ENCODE peak calls at places on chromosomes 11 and 22, in six cellular contexts. B is A549; I is HFFc6; X is activated T-cell treated with anti-CD3 and anti-CD28 coated beads, Interleukin-2, amount 50 U/mL, for 72 hours; H is brain microvascular endothelial cell; Z is AG04450. J is an unnamed sample.
A peak's percentile ranks its signal among the peaks of the same experiment; 100 is the strongest.

GRCh38 chr11:130055637-130056036 is 14.1 kb upstream of the APLP2 start:
- DNase-seq in Z (no peak), I (peak; percentile 25), X (no peak), H (no peak), B (no peak), J (peak; percentile 38)

GRCh38 chr11:110366234-110366633 is 63.5 kb upstream of the FDX1 start:
- DNase-seq in H (peak; percentile 58), X (no peak), B (no peak), Z (no peak), I (no peak), J (no peak)

GRCh38 chr11:7046474-7046873 is 26.2 kb downstream of the NLRP14 start:
- DNase-seq in H (peak; percentile 41), I (peak; percentile 36), X (no peak), Z (peak; percentile 37), B (no peak), J (no peak)

GRCh38 chr11:12864316-12865156 is 144.6 kb upstream of the RASSF10 start:
- DNase-seq in I (peak; percentile 84), X (no peak), H (peak; percentile 89), Z (peak; percentile 85), B (no peak), J (no peak)

GRCh38 chr11:126969865-126970479 is 30.6 kb downstream of the KIRREL3 start:
- DNase-seq in H (peak; percentile 16), X (no peak), Z (no peak), B (no peak), I (peak; percentile 63), J (peak; percentile 40)

GRCh38 chr11:119006696-119007095 is 8.8 kb downstream of the CENATAC start:
- DNase-seq in H (no peak), B (no peak), I (no peak), Z (no peak), X (no peak), J (no peak)

GRCh38 chr22:32531955-32532818 is 57.6 kb downstream of the FBXO7 start:
- DNase-seq in X (no peak), Z (peak; percentile 82), I (peak; percentile 92), H (peak; percentile 70), B (no peak), J (no peak)

GRCh38 chr11:124194696-124195418 is 11.7 kb downstream of the OR10D3 start:
- DNase-seq in H (peak; percentile 55), B (peak; percentile 18), Z (peak; percentile 32), I (peak; percentile 21), X (peak; percentile 60), J (peak; percentile 59)

GRCh38 chr22:44587004-44587793 is 89.2 kb upstream of the RTL6 start:
- DNase-seq in B (no peak), I (no peak), H (no peak), Z (no peak), X (no peak), J (no peak)

GRCh38 chr11:118851970-118852369 is 31.7 kb upstream of the CXCR5 start:
- DNase-seq in I (no peak), B (no peak), X (no peak), Z (no peak), H (no peak), J (no peak)

GRCh38 chr11:64861227-64861970 is 16.9 kb upstream of the CDC42BPG start:
- DNase-seq in Z (no peak), X (no peak), H (no peak), B (no peak), I (no peak), J (no peak)

GRCh38 chr11:88178211-88178610 is 3.0 kb upstream of the RAB38 start:
- DNase-seq in I (no peak), H (peak; percentile 7), X (no peak), Z (no peak), B (no peak), J (no peak)

GRCh38 chr22:43388420-43388851 is 23.4 kb upstream of the MPPED1 start:
- DNase-seq in Z (no peak), B (peak; percentile 75), H (peak; percentile 45), I (peak; percentile 53), X (peak; percentile 81), J (peak; percentile 58)

GRCh38 chr11:102256251-102256650 is 61.0 kb upstream of the BIRC3 start:
- DNase-seq in H (peak; percentile 93), B (no peak), I (peak; percentile 76), Z (no peak), X (no peak), J (no peak)

GRCh38 chr11:92500463-92500862 is 275.8 kb downstream of the FAT3 start:
- DNase-seq in H (no peak), B (no peak), I (no peak), X (no peak), Z (no peak), J (no peak)

GRCh38 chr11:79054636-79055035 is 386.2 kb downstream of the TENM4 start:
- DNase-seq in I (peak; percentile 41), Z (peak; percentile 37), B (no peak), X (no peak), H (peak; percentile 68), J (no peak)

GRCh38 chr11:32884770-32885384 is 7.7 kb upstream of the QSER1 start:
- DNase-seq in H (peak; percentile 9), I (peak; percentile 5), B (no peak), X (no peak), Z (no peak), J (peak; percentile 68)

GRCh38 chr11:11988099-11988651 is 20.3 kb downstream of the DKK3 start:
- DNase-seq in X (no peak), Z (no peak), B (no peak), I (peak; percentile 86), H (peak; percentile 72), J (no peak)

GRCh38 chr22:28029962-28030361 is 110.9 kb upstream of the PITPNB start:
- DNase-seq in X (no peak), H (no peak), I (no peak), B (no peak), Z (no peak), J (no peak)

GRCh38 chr11:44837650-44838049 is 110.9 kb downstream of the TSPAN18 start:
- DNase-seq in I (peak; percentile 39), B (no peak), X (no peak), Z (peak; percentile 27), H (no peak), J (no peak)

GRCh38 chr11:32531528-32531927 is 52.1 kb upstream of the EIF3M start:
- DNase-seq in I (no peak), Z (no peak), X (no peak), B (no peak), H (no peak), J (no peak)

GRCh38 chr11:124942446-124943202 is 6.8 kb upstream of the HEPACAM start:
- DNase-seq in Z (no peak), B (no peak), I (no peak), X (no peak), H (no peak), J (no peak)

J was measured in RKO.